ENCODE peak calls at places on chromosomes 2 and 18, in four cellular contexts. T is adrenal gland, Q is suprapubic skin, L is sigmoid colon. E is an unnamed sample.

GRCh38 chr2:230011617-230012016 is 57.1 kb downstream of the SLC16A14 start:
- DNase-seq in T (no peak), L (no peak), Q (no peak), E (no peak)

GRCh38 chr2:202771741-202772470 is 99.7 kb downstream of the ICA1L start:
- DNase-seq in Q (no peak), L (no peak), T (peak), E (no peak)

GRCh38 chr2:227389661-227390060 is 1.9 kb upstream of the SCYGR1 start:
- DNase-seq in Q (no peak), T (no peak), L (no peak), E (no peak)

GRCh38 chr2:109517118-109517889 is 96.5 kb downstream of the SEPTIN10 start:
- DNase-seq in T (no peak), Q (no peak), L (no peak), E (no peak)

GRCh38 chr2:163465440-163465839 is 270.4 kb downstream of the FIGN start:
- DNase-seq in Q (no peak), L (no peak), T (no peak), E (no peak)

GRCh38 chr18:77068890-77069312 is 63.7 kb downstream of the MBP start:
- DNase-seq in L (no peak), Q (no peak), T (no peak), E (no peak)

GRCh38 chr2:42386684-42387083 is 25.7 kb upstream of the COX7A2L start:
- DNase-seq in Q (no peak), L (no peak), T (no peak), E (no peak)

GRCh38 chr2:179081954-179082353 is 32.0 kb upstream of the CCDC141 start:
- DNase-seq in T (no peak), L (no peak), Q (no peak), E (no peak)

GRCh38 chr2:109247340-109247739 is 118.3 kb downstream of the SH3RF3 start:
- DNase-seq in Q (peak), T (no peak), L (no peak), E (no peak)

GRCh38 chr18:68083776-68084175 is 567.3 kb upstream of the DSEL start:
- DNase-seq in T (no peak), L (no peak), Q (no peak), E (no peak)

GRCh38 chr2:181742908-181743722 is 62.8 kb upstream of the NEUROD1 start:
- DNase-seq in L (no peak), Q (no peak), T (peak), E (no peak)

GRCh38 chr2:127254386-127254981 is 34.4 kb upstream of the CYP27C1 start:
- DNase-seq in T (no peak), Q (no peak), L (no peak), E (no peak)

DNA sequence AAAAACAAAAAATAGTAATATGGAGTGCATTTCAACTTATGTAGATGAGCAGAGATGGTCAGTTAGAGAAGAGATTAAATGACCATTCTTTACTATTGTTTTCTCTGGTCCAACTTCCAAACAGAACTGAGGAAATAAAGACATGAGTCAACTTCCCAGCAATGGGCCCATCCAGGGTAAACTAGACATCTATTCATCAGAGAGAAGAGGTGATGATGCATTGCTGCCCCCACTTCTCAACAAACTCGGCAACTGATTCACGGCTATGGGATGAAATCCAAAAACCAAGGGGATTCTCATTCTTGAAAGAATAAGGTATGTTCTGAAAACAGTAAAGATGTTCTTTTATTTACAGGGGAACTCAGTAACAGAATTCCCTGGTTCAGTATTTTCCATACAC is 190.7 kb downstream of the RDH14 start:
- DNase-seq in T (no peak), Q (no peak), L (no peak), E (no peak)
- TF ChIP-seq POLR2A in T (no peak), Q (no peak), L (no peak), E (no peak)

GRCh38 chr18:35244671-35245070 is 3.8 kb downstream of the ZNF397 start:
- DNase-seq in L (no peak), T (no peak), Q (no peak), E (no peak)

GRCh38 chr18:35240664-35241522 is at the start of gene ZNF397:
- DNase-seq in L (peak), Q (peak), T (peak), E (peak)

GRCh38 chr18:35239314-35239713 is 1.5 kb upstream of the ZNF397 start:
- DNase-seq in L (no peak), Q (no peak), T (no peak), E (no peak)

GRCh38 chr18:35241523-35241804 is 630 bp downstream of the ZNF397 start:
- DNase-seq in T (no peak), Q (no peak), L (no peak), E (no peak)

GRCh38 chr18:35242426-35242825 is 1.6 kb downstream of the ZNF397 start:
- DNase-seq in L (no peak), T (no peak), Q (no peak), E (no peak)
- H3K4me3 ChIP-seq in L (no peak), T (no peak), Q (no peak), E (no peak)

DNA sequence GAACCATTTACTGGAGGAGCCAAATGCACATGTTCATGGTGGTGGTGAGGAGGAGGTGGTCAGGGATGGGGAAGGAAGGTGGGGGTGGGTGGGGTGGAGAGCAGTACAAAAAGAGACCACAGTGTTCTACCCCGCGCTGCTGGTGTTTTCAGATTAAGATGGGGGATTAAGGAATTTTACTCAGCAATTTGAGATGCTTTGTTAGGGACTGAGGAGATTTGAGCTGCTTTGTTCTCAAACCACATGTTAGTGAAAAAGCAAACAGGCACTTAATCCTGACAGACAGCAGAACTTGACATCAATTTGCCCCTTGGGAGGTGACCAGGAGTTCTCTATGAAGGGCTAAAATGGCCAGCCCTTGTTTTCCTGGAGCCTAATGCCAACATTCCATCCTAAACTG is 244.5 kb downstream of the MEIS1 start:
- DNase-seq in Q (no peak), L (no peak), T (no peak), E (no peak)
- TF ChIP-seq POLR2A in Q (no peak), L (no peak), T (no peak), E (no peak)

GRCh38 chr18:26226229-26227050 is at the start of gene TAF4B:
- DNase-seq in Q (peak), L (peak), T (peak), E (peak)

GRCh38 chr18:26227051-26227672 is 917 bp downstream of the TAF4B start:
- DNase-seq in L (peak), Q (no peak), T (no peak), E (no peak)

GRCh38 chr18:26225915-26226228 is 373 bp upstream of the TAF4B start:
- DNase-seq in T (no peak), Q (no peak), L (no peak), E (no peak)

GRCh38 chr18:26228562-26229260 is 2.5 kb downstream of the TAF4B start:
- DNase-seq in L (no peak), Q (no peak), T (no peak), E (no peak)

GRCh38 chr18:26225022-26225693 is 1.1 kb upstream of the TAF4B start:
- DNase-seq in L (no peak), Q (no peak), T (no peak), E (no peak)
- H3K4me3 ChIP-seq in L (no peak), Q (no peak), T (no peak), E (no peak)

DNA sequence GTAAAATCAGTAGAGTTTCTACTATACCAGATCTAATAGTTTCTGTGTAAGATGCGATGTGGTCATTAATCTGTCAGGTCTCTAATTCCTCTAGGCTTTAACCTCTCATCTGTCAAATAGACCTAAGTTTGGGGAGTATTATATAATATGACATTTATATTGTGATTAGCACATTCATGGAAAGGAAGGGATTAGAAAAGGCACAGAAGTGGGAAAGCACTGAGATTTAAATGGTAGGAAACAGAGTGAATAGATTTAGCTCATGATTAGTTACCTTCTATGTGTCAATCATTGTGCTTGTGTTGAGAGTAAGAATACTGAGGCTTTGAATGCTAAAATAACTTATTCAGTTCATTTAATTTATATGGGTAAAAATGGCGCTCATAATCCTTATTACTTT is 118.0 kb downstream of the LRP1B start:
- DNase-seq in T (no peak), L (no peak), Q (no peak), E (no peak)
- TF ChIP-seq POLR2A in T (no peak), L (no peak), Q (no peak), E (no peak)